ENCODE peak calls at places on chromosomes 1 and 21, in seven cellular contexts. One of them, this sample, is unnamed.

GRCh38 chr1:5501206-5501980 is 490.8 kb downstream of the NPHP4 start:
- DNase-seq in transverse colon: no peak
- DNase-seq in astrocyte: no peak
- DNase-seq in dorsolateral prefrontal cortex: no peak
- DNase-seq in psoas muscle: no peak
- DNase-seq in lower lobe of right lung: no peak
- DNase-seq in endodermal cell: no peak
- DNase-seq in this sample: no peak

GRCh38 chr1:85282424-85282823 is 6.0 kb upstream of the BCL10 start:
- DNase-seq in lower lobe of right lung: no peak
- DNase-seq in endodermal cell: peak; percentile 78
- DNase-seq in transverse colon: no peak
- DNase-seq in psoas muscle: no peak
- DNase-seq in astrocyte: no peak
- DNase-seq in dorsolateral prefrontal cortex: no peak
- DNase-seq in this sample: no peak

GRCh38 chr1:11307837-11308236 is 34.8 kb downstream of the UBIAD1 start:
- DNase-seq in dorsolateral prefrontal cortex: no peak
- DNase-seq in lower lobe of right lung: no peak
- DNase-seq in astrocyte: peak; percentile 47
- DNase-seq in endodermal cell: no peak
- DNase-seq in psoas muscle: no peak
- DNase-seq in transverse colon: no peak
- DNase-seq in this sample: no peak

GRCh38 chr1:152869808-152870419 is 8.2 kb upstream of the SMCP start:
- DNase-seq in dorsolateral prefrontal cortex: peak; percentile 70
- DNase-seq in psoas muscle: no peak
- DNase-seq in lower lobe of right lung: peak; percentile 53
- DNase-seq in transverse colon: peak; percentile 60
- DNase-seq in endodermal cell: peak; percentile 82
- DNase-seq in astrocyte: peak; percentile 17
- DNase-seq in this sample: no peak

GRCh38 chr1:39574646-39575045 is 1.9 kb downstream of the PABPC4 start:
- DNase-seq in transverse colon: peak; percentile 31
- DNase-seq in dorsolateral prefrontal cortex: no peak
- DNase-seq in astrocyte: no peak
- DNase-seq in psoas muscle: peak; percentile 73
- DNase-seq in endodermal cell: no peak
- DNase-seq in lower lobe of right lung: no peak
- DNase-seq in this sample: no peak

GRCh38 chr1:205662791-205663190 is 17.5 kb downstream of the SLC45A3 start:
- DNase-seq in endodermal cell: no peak
- DNase-seq in transverse colon: no peak
- DNase-seq in psoas muscle: no peak
- DNase-seq in dorsolateral prefrontal cortex: no peak
- DNase-seq in lower lobe of right lung: peak; percentile 41
- DNase-seq in astrocyte: no peak
- DNase-seq in this sample: no peak

GRCh38 chr1:7505094-7505838 is 265.8 kb upstream of the VAMP3 start:
- DNase-seq in dorsolateral prefrontal cortex: no peak
- DNase-seq in transverse colon: no peak
- DNase-seq in astrocyte: no peak
- DNase-seq in endodermal cell: no peak
- DNase-seq in lower lobe of right lung: no peak
- DNase-seq in psoas muscle: peak; percentile 43
- DNase-seq in this sample: no peak

GRCh38 chr1:23100074-23100748 is 68.4 kb downstream of the LUZP1 start:
- DNase-seq in endodermal cell: no peak
- DNase-seq in astrocyte: peak; percentile 96
- DNase-seq in psoas muscle: no peak
- DNase-seq in dorsolateral prefrontal cortex: no peak
- DNase-seq in lower lobe of right lung: no peak
- DNase-seq in transverse colon: no peak
- DNase-seq in this sample: peak; percentile 88

GRCh38 chr21:15552914-15553491 is 176.8 kb upstream of the USP25 start:
- DNase-seq in psoas muscle: no peak
- DNase-seq in endodermal cell: no peak
- DNase-seq in astrocyte: no peak
- DNase-seq in lower lobe of right lung: no peak
- DNase-seq in transverse colon: no peak
- DNase-seq in dorsolateral prefrontal cortex: no peak
- DNase-seq in this sample: no peak

DNA sequence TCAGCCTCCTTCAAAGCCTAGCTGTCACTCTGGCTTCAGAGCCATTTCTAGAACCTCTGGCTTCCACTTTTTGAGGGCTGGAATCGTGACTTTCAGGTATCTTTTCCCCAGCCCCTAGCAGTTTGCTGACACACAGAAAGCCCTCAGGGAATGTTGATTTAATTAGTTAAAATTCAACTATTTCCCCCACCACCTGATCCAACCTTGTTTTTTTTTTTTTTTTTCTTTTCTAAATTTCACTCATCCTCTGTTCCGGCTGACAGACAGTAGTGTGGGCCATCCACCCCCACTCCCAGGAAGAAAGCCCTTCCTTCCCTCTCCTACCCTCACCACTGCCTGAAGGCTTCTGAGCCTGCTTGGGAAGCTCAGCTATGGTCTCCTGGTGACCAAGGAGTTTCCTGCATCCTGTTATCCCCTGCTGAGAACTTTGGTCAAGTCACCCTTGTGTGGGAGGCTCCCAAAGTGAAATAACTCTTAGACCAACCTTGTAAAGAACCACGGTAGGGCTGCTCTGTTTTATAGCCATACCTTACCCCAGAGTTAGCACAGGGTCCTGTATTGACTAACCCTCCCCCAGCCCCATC is 29.4 kb downstream of the KCNJ6 start:
- DNase-seq in dorsolateral prefrontal cortex: no peak
- DNase-seq in transverse colon: no peak
- DNase-seq in psoas muscle: no peak
- DNase-seq in lower lobe of right lung: no peak
- DNase-seq in endodermal cell: no peak
- DNase-seq in astrocyte: no peak
- DNase-seq in this sample: no peak
- TF ChIP-seq CTCF in dorsolateral prefrontal cortex: no peak
- TF ChIP-seq CTCF in transverse colon: no peak
- TF ChIP-seq CTCF in psoas muscle: no peak
- TF ChIP-seq CTCF in lower lobe of right lung: no peak
- TF ChIP-seq CTCF in endodermal cell: no peak
- TF ChIP-seq CTCF in astrocyte: no peak
- TF ChIP-seq CTCF in this sample: no peak

GRCh38 chr1:184463680-184464079 is 76.9 kb downstream of the C1orf21 start:
- DNase-seq in transverse colon: no peak
- DNase-seq in endodermal cell: no peak
- DNase-seq in astrocyte: no peak
- DNase-seq in psoas muscle: no peak
- DNase-seq in dorsolateral prefrontal cortex: no peak
- DNase-seq in lower lobe of right lung: no peak
- DNase-seq in this sample: no peak
- H3K4me3 ChIP-seq in transverse colon: no peak overlapping the region
- H3K4me3 ChIP-seq in endodermal cell: no peak overlapping the region
- H3K4me3 ChIP-seq in astrocyte: no peak overlapping the region
- H3K4me3 ChIP-seq in psoas muscle: no peak overlapping the region
- H3K4me3 ChIP-seq in dorsolateral prefrontal cortex: no peak overlapping the region
- H3K4me3 ChIP-seq in lower lobe of right lung: no peak overlapping the region
- H3K4me3 ChIP-seq in this sample: no peak overlapping the region

DNA sequence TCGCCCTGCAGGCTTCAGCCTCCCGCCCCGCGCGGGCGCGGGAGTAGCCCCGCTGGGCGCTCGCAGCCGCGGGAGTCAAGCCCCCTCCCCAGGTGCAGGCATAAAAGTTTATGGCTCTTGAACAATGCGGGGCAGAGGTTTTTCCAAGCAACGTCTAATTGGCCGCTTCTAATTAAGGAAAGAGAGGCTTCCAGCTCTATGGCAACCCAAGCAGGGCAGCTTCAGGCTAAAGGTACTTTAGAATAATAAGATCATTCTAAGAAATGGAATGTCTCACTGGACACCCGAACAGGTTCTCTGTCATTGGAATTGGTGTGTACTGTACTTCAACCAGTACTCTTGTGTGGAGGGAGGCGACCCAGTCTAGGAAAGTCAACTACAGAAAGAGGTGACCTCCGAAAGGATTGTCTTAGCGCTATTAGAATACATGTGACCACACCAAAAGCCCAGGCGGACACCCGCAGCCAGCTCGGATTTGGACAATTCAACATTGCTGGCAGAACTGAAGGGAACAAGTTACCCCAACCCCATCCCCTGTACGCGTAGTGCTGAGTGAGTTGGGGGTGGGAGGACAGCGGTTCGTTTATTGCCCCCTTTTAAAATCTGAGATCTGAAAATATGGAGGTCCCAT is 12.5 kb downstream of the NR5A2 start:
- DNase-seq in transverse colon: no peak
- DNase-seq in astrocyte: no peak
- DNase-seq in psoas muscle: no peak
- DNase-seq in lower lobe of right lung: no peak
- DNase-seq in endodermal cell: peak; percentile 68
- DNase-seq in dorsolateral prefrontal cortex: no peak
- DNase-seq in this sample: no peak
- H3K27me3 ChIP-seq in transverse colon: peaks cover 100% of the 10 kb centered on the region
- H3K27me3 ChIP-seq in astrocyte: peaks cover 97% of the 10 kb centered on the region
- H3K27me3 ChIP-seq in psoas muscle: peaks cover under 1% of the 10 kb centered on the region
- H3K27me3 ChIP-seq in lower lobe of right lung: peaks cover 99% of the 10 kb centered on the region
- H3K27me3 ChIP-seq in endodermal cell: peaks cover 97% of the 10 kb centered on the region
- H3K27me3 ChIP-seq in dorsolateral prefrontal cortex: peaks cover 100% of the 10 kb centered on the region
- H3K27me3 ChIP-seq in this sample: peaks cover 65% of the 10 kb centered on the region

DNA sequence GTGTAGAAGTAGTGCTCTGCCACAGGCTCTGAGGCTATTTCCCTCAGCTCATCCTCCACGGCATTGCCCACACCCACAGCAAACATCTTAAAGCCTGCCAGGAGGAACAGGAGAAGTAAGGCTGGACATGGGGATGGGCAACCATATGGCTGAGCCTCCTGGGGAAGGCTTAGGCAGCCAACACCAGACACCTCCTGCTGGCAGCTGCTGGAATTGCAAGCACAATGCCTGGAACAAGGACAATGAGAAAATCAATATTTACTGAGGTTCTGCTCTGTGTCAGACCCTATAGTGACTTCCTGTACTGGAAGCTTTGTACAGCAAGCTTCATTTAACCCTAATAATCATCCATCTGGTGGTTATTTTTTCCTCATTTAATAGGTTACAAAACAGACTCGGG is 8.2 kb downstream of the MATN1 start:
- DNase-seq in lower lobe of right lung: no peak
- DNase-seq in psoas muscle: peak; percentile 30
- DNase-seq in dorsolateral prefrontal cortex: no peak
- DNase-seq in endodermal cell: no peak
- DNase-seq in transverse colon: no peak
- DNase-seq in astrocyte: no peak
- DNase-seq in this sample: no peak
- TF ChIP-seq CTCF in lower lobe of right lung: peak; percentile 25
- TF ChIP-seq CTCF in psoas muscle: peak; percentile 34
- TF ChIP-seq CTCF in dorsolateral prefrontal cortex: peak; percentile 10
- TF ChIP-seq CTCF in endodermal cell: peak; percentile 77
- TF ChIP-seq CTCF in transverse colon: no peak
- TF ChIP-seq CTCF in astrocyte: peak; percentile 37
- TF ChIP-seq CTCF in this sample: peak; percentile 41

DNA sequence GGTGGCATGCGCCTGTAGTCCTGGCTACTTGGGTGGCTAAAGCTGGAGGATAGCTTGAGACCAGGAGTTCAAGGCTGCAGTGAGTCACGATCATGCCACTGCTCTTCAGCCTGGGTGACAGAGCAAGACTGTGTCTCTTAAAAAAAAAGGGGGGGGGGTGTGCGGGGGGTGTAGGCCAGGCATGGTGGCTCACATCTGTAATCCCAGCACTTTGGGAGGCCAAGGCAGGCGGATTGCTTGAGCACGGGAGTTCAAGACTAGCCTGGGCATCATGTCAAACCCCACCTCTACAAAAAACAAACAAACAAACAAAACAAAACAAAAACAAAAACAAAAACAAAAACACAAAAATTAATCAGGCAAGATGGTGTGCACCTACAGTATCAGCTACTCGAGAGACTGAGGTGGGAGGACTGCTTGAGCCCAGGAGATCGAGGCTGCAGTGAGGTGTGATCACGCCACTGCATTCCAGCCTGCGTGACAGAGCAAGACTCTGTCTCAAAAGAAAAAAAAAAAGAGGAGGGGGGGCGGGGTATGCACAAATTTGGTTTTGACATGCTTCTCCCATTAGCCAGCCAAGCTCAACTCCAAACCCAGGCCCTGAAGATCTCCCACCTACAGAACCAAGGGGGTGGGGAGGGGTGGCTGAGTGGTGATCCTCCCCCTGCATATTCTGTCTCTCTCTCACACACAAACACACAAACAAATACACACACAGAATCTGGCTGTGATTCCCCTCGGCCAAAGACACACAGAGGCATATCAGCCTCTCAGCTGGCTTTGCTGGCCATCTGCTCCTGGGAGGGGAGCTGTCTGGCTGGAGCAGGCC is 3.1 kb downstream of the PTAFR start:
- DNase-seq in endodermal cell: peak; percentile 66
- DNase-seq in dorsolateral prefrontal cortex: peak; percentile 55
- DNase-seq in lower lobe of right lung: peak; percentile 22
- DNase-seq in psoas muscle: peak; percentile 40
- DNase-seq in transverse colon: no peak
- DNase-seq in astrocyte: no peak
- DNase-seq in this sample: no peak
- H3K4me3 ChIP-seq in endodermal cell: no peak overlapping the region
- H3K4me3 ChIP-seq in dorsolateral prefrontal cortex: peak overlapping the region; percentile 47
- H3K4me3 ChIP-seq in lower lobe of right lung: peak overlapping the region; percentile 48
- H3K4me3 ChIP-seq in psoas muscle: peak overlapping the region; percentile 24
- H3K4me3 ChIP-seq in transverse colon: no peak overlapping the region
- H3K4me3 ChIP-seq in astrocyte: no peak overlapping the region
- H3K4me3 ChIP-seq in this sample: no peak overlapping the region

DNA sequence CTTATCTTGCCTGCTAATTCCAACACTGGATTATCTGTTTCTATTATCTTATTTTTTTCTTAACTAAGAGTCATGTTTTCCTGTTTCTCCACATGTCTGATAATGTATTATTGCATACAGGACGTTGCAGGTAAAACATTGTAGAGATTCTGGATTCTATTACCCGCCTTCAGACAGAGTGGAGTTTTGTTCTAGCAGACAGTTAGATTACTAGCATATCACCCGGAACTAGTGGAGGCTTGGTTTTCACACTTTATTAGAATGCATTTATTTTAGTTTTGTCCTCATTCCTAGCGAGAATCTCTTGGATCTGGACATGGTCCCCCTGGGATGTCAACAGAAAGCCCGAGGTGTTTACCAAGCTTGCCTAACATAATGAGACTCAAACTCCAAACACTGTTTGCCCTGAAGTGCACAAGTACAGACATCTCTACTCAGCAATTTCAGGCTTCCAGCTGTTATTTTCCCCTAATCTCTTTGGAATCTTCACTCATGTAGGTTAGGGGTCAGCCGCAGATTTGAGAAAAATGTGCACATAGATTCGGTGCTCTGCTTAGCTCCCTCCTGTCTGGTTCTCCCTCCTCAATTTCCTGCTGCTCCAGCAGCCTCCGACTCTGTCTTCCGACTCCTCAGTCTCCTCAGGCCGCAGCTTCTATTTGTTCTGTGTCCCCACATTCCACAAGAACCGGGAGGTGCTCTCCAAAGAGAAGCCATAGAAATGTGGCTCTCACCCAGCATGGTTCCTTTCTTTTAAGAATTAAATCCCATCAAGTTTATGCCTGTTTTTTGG is 36.8 kb upstream of the PTPRF start:
- DNase-seq in astrocyte: no peak
- DNase-seq in lower lobe of right lung: no peak
- DNase-seq in endodermal cell: peak; percentile 78
- DNase-seq in dorsolateral prefrontal cortex: no peak
- DNase-seq in psoas muscle: no peak
- DNase-seq in transverse colon: no peak
- DNase-seq in this sample: no peak
- H3K27me3 ChIP-seq in astrocyte: no peaks in the 10 kb centered on the region
- H3K27me3 ChIP-seq in lower lobe of right lung: no peaks in the 10 kb centered on the region
- H3K27me3 ChIP-seq in endodermal cell: no peaks in the 10 kb centered on the region
- H3K27me3 ChIP-seq in dorsolateral prefrontal cortex: no peaks in the 10 kb centered on the region
- H3K27me3 ChIP-seq in psoas muscle: no peaks in the 10 kb centered on the region
- H3K27me3 ChIP-seq in transverse colon: no peaks in the 10 kb centered on the region
- H3K27me3 ChIP-seq in this sample: no peaks in the 10 kb centered on the region